ENCODE peak calls at places on chromosome 20, in eight cellular contexts. D, U, M, N, K, R, G and Q are unnamed samples.
A peak's percentile ranks its signal among the peaks of the same experiment; 100 is the strongest.

GRCh38 chr20:54167909-54168872 is 5.6 kb downstream of the CYP24A1 start:
- DNase-seq in D (no peak), U (peak; percentile 57), M (no peak), N (no peak), K (no peak), R (no peak), G (peak; percentile 28), Q (no peak)

GRCh38 chr20:347640-348484 is 951 bp downstream of the NRSN2 start:
- DNase-seq in D (peak; percentile 98), U (peak; percentile 98), M (peak; percentile 77), N (peak; percentile 47), K (peak; percentile 87), R (peak; percentile 97), G (peak; percentile 99), Q (peak; percentile 87)

GRCh38 chr20:60857708-60858107 is 394.4 kb upstream of the CDH4 start:
- DNase-seq in D (peak; percentile 1), U (no peak), M (no peak), N (no peak), K (no peak), R (no peak), G (no peak), Q (no peak)

GRCh38 chr20:32091888-32092346 is 17.6 kb upstream of the TM9SF4 start:
- DNase-seq in D (peak; percentile 89), U (peak; percentile 63), M (peak; percentile 83), N (peak; percentile 62), K (peak; percentile 83), R (peak; percentile 90), G (peak; percentile 95), Q (peak; percentile 75)

GRCh38 chr20:60715172-60715571 is 536.9 kb upstream of the CDH4 start:
- DNase-seq in D (no peak), U (peak; percentile 5), M (no peak), N (no peak), K (no peak), R (peak; percentile 73), G (no peak), Q (no peak)

GRCh38 chr20:17765017-17765416 is 65.3 kb downstream of the BANF2 start:
- DNase-seq in D (no peak), U (no peak), M (no peak), N (no peak), K (no peak), R (no peak), G (no peak), Q (no peak)

GRCh38 chr20:49603209-49603627 is 35.3 kb upstream of the PTGIS start:
- DNase-seq in D (peak; percentile 86), U (no peak), M (peak; percentile 20), N (no peak), K (peak; percentile 43), R (peak; percentile 71), G (peak; percentile 59), Q (no peak)

GRCh38 chr20:3235661-3236324 is 3.2 kb downstream of the SLC4A11 start:
- DNase-seq in D (no peak), U (peak; percentile 65), M (no peak), N (no peak), K (no peak), R (no peak), G (no peak), Q (no peak)

GRCh38 chr20:61850926-61851900 is 214.5 kb downstream of the TAF4 start:
- DNase-seq in D (no peak), U (no peak), M (no peak), N (no peak), K (no peak), R (no peak), G (no peak), Q (no peak)

GRCh38 chr20:4195499-4195898 is 180.1 kb upstream of the RNF24 start:
- DNase-seq in D (peak; percentile 53), U (peak; percentile 52), M (no peak), N (no peak), K (no peak), R (peak; percentile 63), G (no peak), Q (no peak)